ENCODE peak calls at places on chromosomes 3 and 15, in four cellular contexts. One of them, this sample, is unnamed.

GRCh38 chr3:149555941-149556340 is 81.4 kb downstream of the TM4SF4 start:
- DNase-seq in neural progenitor cell: no peak
- DNase-seq in adrenal gland: no peak
- DNase-seq in Panc1: no peak
- DNase-seq in this sample: no peak

GRCh38 chr3:194369522-194370279 is at the start of gene LRRC15:
- DNase-seq in adrenal gland: peak
- DNase-seq in neural progenitor cell: peak
- DNase-seq in Panc1: no peak
- DNase-seq in this sample: no peak

GRCh38 chr3:59006791-59007517 is 42.9 kb downstream of the CFAP20DC start:
- DNase-seq in Panc1: no peak
- DNase-seq in adrenal gland: peak
- DNase-seq in neural progenitor cell: no peak
- DNase-seq in this sample: no peak

GRCh38 chr15:101255615-101256350 is 3.9 kb upstream of the CHSY1 start:
- DNase-seq in neural progenitor cell: peak
- DNase-seq in Panc1: no peak
- DNase-seq in adrenal gland: peak
- DNase-seq in this sample: no peak

GRCh38 chr3:15557511-15557946 is 36.0 kb upstream of the COLQ start:
- DNase-seq in Panc1: peak
- DNase-seq in adrenal gland: peak
- DNase-seq in neural progenitor cell: peak
- DNase-seq in this sample: no peak

GRCh38 chr3:193680220-193680619 is 87.2 kb downstream of the OPA1 start:
- DNase-seq in adrenal gland: no peak
- DNase-seq in neural progenitor cell: no peak
- DNase-seq in Panc1: no peak
- DNase-seq in this sample: no peak

GRCh38 chr3:187833799-187834578 is 88.7 kb upstream of the BCL6 start:
- DNase-seq in Panc1: no peak
- DNase-seq in adrenal gland: no peak
- DNase-seq in neural progenitor cell: no peak
- DNase-seq in this sample: no peak

GRCh38 chr3:197501879-197502620 is 53.7 kb downstream of the BDH1 start:
- DNase-seq in adrenal gland: peak
- DNase-seq in neural progenitor cell: peak
- DNase-seq in Panc1: no peak
- DNase-seq in this sample: no peak

GRCh38 chr3:8724108-8724752 is 9.4 kb upstream of the CAV3 start:
- DNase-seq in adrenal gland: no peak
- DNase-seq in Panc1: no peak
- DNase-seq in neural progenitor cell: no peak
- DNase-seq in this sample: no peak

GRCh38 chr3:65347166-65347565 is 659.4 kb upstream of the ADAMTS9 start:
- DNase-seq in adrenal gland: no peak
- DNase-seq in neural progenitor cell: no peak
- DNase-seq in Panc1: no peak
- DNase-seq in this sample: no peak

GRCh38 chr15:98548172-98548971 is 100.0 kb upstream of the IGF1R start:
- DNase-seq in adrenal gland: peak
- DNase-seq in neural progenitor cell: peak
- DNase-seq in Panc1: peak
- DNase-seq in this sample: peak

GRCh38 chr3:8052599-8053185 is 448.9 kb upstream of the LMCD1 start:
- DNase-seq in adrenal gland: no peak
- DNase-seq in Panc1: no peak
- DNase-seq in neural progenitor cell: no peak
- DNase-seq in this sample: no peak

GRCh38 chr3:160395297-160395696 is 3.7 kb downstream of the IFT80 start:
- DNase-seq in neural progenitor cell: peak
- DNase-seq in Panc1: no peak
- DNase-seq in adrenal gland: no peak
- DNase-seq in this sample: no peak

GRCh38 chr15:96135166-96136093 is 195.1 kb upstream of the NR2F2 start:
- DNase-seq in Panc1: no peak
- DNase-seq in adrenal gland: no peak
- DNase-seq in neural progenitor cell: no peak
- DNase-seq in this sample: no peak

GRCh38 chr3:162217603-162218002 is 721.0 kb downstream of the OTOL1 start:
- DNase-seq in Panc1: no peak
- DNase-seq in adrenal gland: no peak
- DNase-seq in neural progenitor cell: no peak
- DNase-seq in this sample: no peak

GRCh38 chr3:186815490-186815889 is 9.2 kb upstream of the RFC4 start:
- DNase-seq in Panc1: no peak
- DNase-seq in neural progenitor cell: no peak
- DNase-seq in adrenal gland: no peak
- DNase-seq in this sample: no peak

GRCh38 chr3:45477026-45477725 is 88.8 kb downstream of the LARS2 start:
- DNase-seq in neural progenitor cell: no peak
- DNase-seq in Panc1: no peak
- DNase-seq in adrenal gland: no peak
- DNase-seq in this sample: no peak

GRCh38 chr3:102129774-102130608 is 280.7 kb downstream of the NFKBIZ start:
- DNase-seq in adrenal gland: no peak
- DNase-seq in neural progenitor cell: no peak
- DNase-seq in Panc1: peak
- DNase-seq in this sample: no peak

GRCh38 chr3:187767266-187768032 is 22.2 kb upstream of the BCL6 start:
- DNase-seq in neural progenitor cell: no peak
- DNase-seq in adrenal gland: no peak
- DNase-seq in Panc1: no peak
- DNase-seq in this sample: no peak

GRCh38 chr15:76982756-76983155 is 12.2 kb upstream of the PSTPIP1 start:
- DNase-seq in neural progenitor cell: no peak
- DNase-seq in Panc1: no peak
- DNase-seq in adrenal gland: no peak
- DNase-seq in this sample: no peak

GRCh38 chr3:25820372-25820771 is 30.5 kb downstream of the OXSM start:
- DNase-seq in neural progenitor cell: no peak
- DNase-seq in adrenal gland: peak
- DNase-seq in Panc1: no peak
- DNase-seq in this sample: no peak

GRCh38 chr15:54594115-54594514 is 602.6 kb downstream of the RSL24D1 start:
- DNase-seq in Panc1: no peak
- DNase-seq in neural progenitor cell: no peak
- DNase-seq in adrenal gland: no peak
- DNase-seq in this sample: no peak

GRCh38 chr3:141789281-141789680 is 26.1 kb downstream of the GRK7 start:
- DNase-seq in neural progenitor cell: no peak
- DNase-seq in adrenal gland: no peak
- DNase-seq in Panc1: no peak
- DNase-seq in this sample: no peak

GRCh38 chr15:27820232-27820631 is 278.9 kb downstream of the OCA2 start:
- DNase-seq in Panc1: no peak
- DNase-seq in adrenal gland: no peak
- DNase-seq in neural progenitor cell: no peak
- DNase-seq in this sample: no peak

GRCh38 chr3:111227216-111227615 is 155.6 kb downstream of the NECTIN3 start:
- DNase-seq in adrenal gland: no peak
- DNase-seq in neural progenitor cell: no peak
- DNase-seq in Panc1: no peak
- DNase-seq in this sample: no peak

GRCh38 chr15:47688573-47689086 is 28.7 kb upstream of the SEMA6D start:
- DNase-seq in adrenal gland: no peak
- DNase-seq in neural progenitor cell: no peak
- DNase-seq in Panc1: no peak
- DNase-seq in this sample: no peak

GRCh38 chr15:82064824-82065223 is 19.0 kb upstream of the MEX3B start:
- DNase-seq in Panc1: no peak
- DNase-seq in adrenal gland: no peak
- DNase-seq in neural progenitor cell: no peak
- DNase-seq in this sample: no peak

GRCh38 chr3:180306691-180307090 is 270.0 kb upstream of the PEX5L start:
- DNase-seq in Panc1: no peak
- DNase-seq in neural progenitor cell: no peak
- DNase-seq in adrenal gland: no peak
- DNase-seq in this sample: no peak

GRCh38 chr3:150495563-150496168 is 50.6 kb downstream of the SERP1 start:
- DNase-seq in neural progenitor cell: peak
- DNase-seq in adrenal gland: no peak
- DNase-seq in Panc1: peak
- DNase-seq in this sample: no peak

GRCh38 chr3:13647314-13648059 is 98.6 kb downstream of the FBLN2 start:
- DNase-seq in Panc1: no peak
- DNase-seq in neural progenitor cell: no peak
- DNase-seq in adrenal gland: no peak
- DNase-seq in this sample: no peak

GRCh38 chr3:15973930-15974329 is 176.2 kb upstream of the ANKRD28 start:
- DNase-seq in adrenal gland: no peak
- DNase-seq in neural progenitor cell: no peak
- DNase-seq in Panc1: no peak
- DNase-seq in this sample: no peak

GRCh38 chr3:57852896-57853295 is 96.8 kb downstream of the SLMAP start:
- DNase-seq in Panc1: no peak
- DNase-seq in neural progenitor cell: no peak
- DNase-seq in adrenal gland: no peak
- DNase-seq in this sample: no peak

GRCh38 chr3:149449100-149449654 is 25.3 kb upstream of the TM4SF4 start:
- DNase-seq in adrenal gland: no peak
- DNase-seq in neural progenitor cell: no peak
- DNase-seq in Panc1: no peak
- DNase-seq in this sample: no peak

GRCh38 chr3:33075996-33076395 is 20.9 kb downstream of the GLB1 start:
- DNase-seq in adrenal gland: peak
- DNase-seq in Panc1: no peak
- DNase-seq in neural progenitor cell: no peak
- DNase-seq in this sample: no peak

GRCh38 chr3:181694805-181695660 is 16.7 kb upstream of the SOX2 start:
- DNase-seq in neural progenitor cell: peak
- DNase-seq in Panc1: no peak
- DNase-seq in adrenal gland: peak
- DNase-seq in this sample: no peak

GRCh38 chr3:134189848-134190247 is 60.8 kb downstream of the RYK start:
- DNase-seq in adrenal gland: no peak
- DNase-seq in Panc1: no peak
- DNase-seq in neural progenitor cell: no peak
- DNase-seq in this sample: no peak

GRCh38 chr3:134675726-134676252 is 25.0 kb upstream of the KY start:
- DNase-seq in Panc1: no peak
- DNase-seq in neural progenitor cell: no peak
- DNase-seq in adrenal gland: no peak
- DNase-seq in this sample: no peak

GRCh38 chr15:75030023-75030413 is 6.6 kb downstream of the PPCDC start:
- DNase-seq in Panc1: no peak
- DNase-seq in neural progenitor cell: no peak
- DNase-seq in adrenal gland: peak
- DNase-seq in this sample: no peak

GRCh38 chr15:75029378-75030022 is 6.1 kb downstream of the PPCDC start:
- DNase-seq in Panc1: no peak
- DNase-seq in adrenal gland: peak
- DNase-seq in neural progenitor cell: peak
- DNase-seq in this sample: peak

GRCh38 chr15:75028991-75029377 is 5.6 kb downstream of the PPCDC start:
- DNase-seq in Panc1: no peak
- DNase-seq in adrenal gland: no peak
- DNase-seq in neural progenitor cell: no peak
- DNase-seq in this sample: no peak

GRCh38 chr15:75031773-75032302 is 8.4 kb downstream of the PPCDC start:
- DNase-seq in Panc1: no peak
- DNase-seq in neural progenitor cell: no peak
- DNase-seq in adrenal gland: no peak
- DNase-seq in this sample: no peak

GRCh38 chr15:75030424-75030823 is 7.0 kb downstream of the PPCDC start:
- DNase-seq in Panc1: no peak
- DNase-seq in neural progenitor cell: no peak
- DNase-seq in adrenal gland: no peak
- DNase-seq in this sample: no peak
- TF ChIP-seq CTCF in Panc1: no peak
- TF ChIP-seq CTCF in neural progenitor cell: no peak
- TF ChIP-seq CTCF in adrenal gland: no peak
- TF ChIP-seq CTCF in this sample: no peak

GRCh38 chr3:30750967-30751366 is 143.5 kb downstream of the GADL1 start:
- DNase-seq in Panc1: no peak
- DNase-seq in adrenal gland: no peak
- DNase-seq in neural progenitor cell: peak
- DNase-seq in this sample: no peak
- TF ChIP-seq CTCF in Panc1: no peak
- TF ChIP-seq CTCF in adrenal gland: no peak
- TF ChIP-seq CTCF in neural progenitor cell: no peak
- TF ChIP-seq CTCF in this sample: no peak

GRCh38 chr3:177135841-177136492 is 61.3 kb downstream of the TBL1XR1 start:
- DNase-seq in neural progenitor cell: no peak
- DNase-seq in Panc1: no peak
- DNase-seq in adrenal gland: no peak
- DNase-seq in this sample: no peak

GRCh38 chr3:177134811-177135210 is 62.5 kb downstream of the TBL1XR1 start:
- DNase-seq in neural progenitor cell: no peak
- DNase-seq in Panc1: no peak
- DNase-seq in adrenal gland: no peak
- DNase-seq in this sample: no peak

GRCh38 chr3:177137774-177138705 is 59.2 kb downstream of the TBL1XR1 start:
- DNase-seq in adrenal gland: no peak
- DNase-seq in Panc1: no peak
- DNase-seq in neural progenitor cell: no peak
- DNase-seq in this sample: no peak

GRCh38 chr3:177134166-177134565 is 63.1 kb downstream of the TBL1XR1 start:
- DNase-seq in adrenal gland: no peak
- DNase-seq in Panc1: no peak
- DNase-seq in neural progenitor cell: no peak
- DNase-seq in this sample: no peak

DNA sequence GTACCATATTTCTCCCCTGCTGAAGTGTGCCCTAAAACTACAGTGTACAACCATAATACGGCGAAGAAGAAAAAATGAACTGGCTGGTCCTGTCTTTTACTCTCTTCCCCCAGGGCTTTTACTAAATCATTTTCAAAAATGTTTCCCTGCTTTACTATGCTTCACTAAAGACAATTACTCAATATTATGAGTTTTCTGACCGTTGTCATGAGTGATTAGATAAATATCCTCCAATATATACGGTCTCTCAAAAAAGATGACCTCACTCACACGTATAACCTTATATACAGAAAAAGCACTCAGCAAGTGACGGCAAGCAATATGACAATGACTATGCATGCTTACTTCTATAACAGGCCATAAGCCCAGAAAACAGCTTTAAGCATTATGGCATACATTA is 60.6 kb downstream of the TBL1XR1 start:
- DNase-seq in adrenal gland: no peak
- DNase-seq in neural progenitor cell: no peak
- DNase-seq in Panc1: no peak
- DNase-seq in this sample: no peak
- TF ChIP-seq CTCF in adrenal gland: no peak
- TF ChIP-seq CTCF in neural progenitor cell: no peak
- TF ChIP-seq CTCF in Panc1: no peak
- TF ChIP-seq CTCF in this sample: no peak

DNA sequence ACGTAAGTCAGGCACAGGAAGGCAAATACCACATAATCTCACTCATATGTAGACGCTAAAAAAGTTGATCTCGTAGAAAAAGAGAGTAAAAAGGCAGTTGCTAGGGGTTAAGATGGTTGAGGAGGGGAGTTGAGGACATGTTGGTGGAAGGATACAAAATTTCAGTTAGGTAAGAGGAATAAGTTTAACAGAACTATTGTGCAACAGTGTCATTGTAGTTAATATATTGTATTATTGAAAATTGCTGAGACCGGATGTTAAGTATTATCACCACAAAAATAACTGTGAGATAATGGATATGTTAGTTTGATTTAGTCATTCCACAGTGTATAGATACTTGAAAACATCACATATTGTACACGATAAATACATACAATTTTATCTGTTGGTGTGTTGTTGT is 139.1 kb downstream of the ADAMTSL3 start:
- DNase-seq in Panc1: no peak
- DNase-seq in neural progenitor cell: no peak
- DNase-seq in adrenal gland: no peak
- DNase-seq in this sample: no peak
- TF ChIP-seq CTCF in Panc1: no peak
- TF ChIP-seq CTCF in neural progenitor cell: no peak
- TF ChIP-seq CTCF in adrenal gland: no peak
- TF ChIP-seq CTCF in this sample: no peak

This sample was measured in omental fat pad.